ENCODE peak calls at places on chromosomes 16 and 17, in eight cellular contexts. One of them, this sample, is unnamed.

GRCh38 chr16:9148376-9149015 is 57.1 kb downstream of the HAPSTR1 start:
- DNase-seq in colonic mucosa: no peak
- DNase-seq in sigmoid colon: no peak
- DNase-seq in transverse colon: no peak
- DNase-seq in A549: no peak
- DNase-seq in fibroblast of mammary gland: no peak
- DNase-seq in BE2C: no peak
- DNase-seq in lung: no peak
- DNase-seq in this sample: no peak

GRCh38 chr16:67339453-67339852 is 12.8 kb downstream of the LRRC36 start:
- DNase-seq in sigmoid colon: no peak
- DNase-seq in A549: no peak
- DNase-seq in colonic mucosa: no peak
- DNase-seq in transverse colon: no peak
- DNase-seq in BE2C: no peak
- DNase-seq in fibroblast of mammary gland: peak
- DNase-seq in lung: no peak
- DNase-seq in this sample: peak

GRCh38 chr17:66548659-66549311 is 246.4 kb downstream of the PRKCA start:
- DNase-seq in lung: no peak
- DNase-seq in fibroblast of mammary gland: peak
- DNase-seq in colonic mucosa: no peak
- DNase-seq in sigmoid colon: no peak
- DNase-seq in BE2C: no peak
- DNase-seq in A549: no peak
- DNase-seq in transverse colon: no peak
- DNase-seq in this sample: no peak

GRCh38 chr17:50080827-50081226 is 14.3 kb upstream of the PDK2 start:
- DNase-seq in BE2C: no peak
- DNase-seq in lung: no peak
- DNase-seq in A549: no peak
- DNase-seq in colonic mucosa: no peak
- DNase-seq in transverse colon: peak
- DNase-seq in sigmoid colon: no peak
- DNase-seq in fibroblast of mammary gland: no peak
- DNase-seq in this sample: no peak

GRCh38 chr17:83078378-83079339 is 750 bp upstream of the METRNL start:
- DNase-seq in sigmoid colon: peak
- DNase-seq in fibroblast of mammary gland: no peak
- DNase-seq in colonic mucosa: peak
- DNase-seq in BE2C: no peak
- DNase-seq in transverse colon: no peak
- DNase-seq in lung: no peak
- DNase-seq in A549: no peak
- DNase-seq in this sample: no peak

GRCh38 chr16:51875834-51876725 is 670.9 kb downstream of the TOX3 start:
- DNase-seq in sigmoid colon: no peak
- DNase-seq in transverse colon: no peak
- DNase-seq in fibroblast of mammary gland: no peak
- DNase-seq in lung: no peak
- DNase-seq in BE2C: no peak
- DNase-seq in A549: no peak
- DNase-seq in colonic mucosa: no peak
- DNase-seq in this sample: no peak

GRCh38 chr17:18261146-18261515 is 669 bp downstream of the MIEF2 start:
- DNase-seq in colonic mucosa: peak
- DNase-seq in fibroblast of mammary gland: peak
- DNase-seq in lung: peak
- DNase-seq in sigmoid colon: peak
- DNase-seq in A549: peak
- DNase-seq in transverse colon: peak
- DNase-seq in BE2C: no peak
- DNase-seq in this sample: peak

GRCh38 chr17:78242024-78242742 is 10.8 kb downstream of the TMEM235 start:
- DNase-seq in sigmoid colon: no peak
- DNase-seq in BE2C: no peak
- DNase-seq in A549: no peak
- DNase-seq in fibroblast of mammary gland: no peak
- DNase-seq in colonic mucosa: no peak
- DNase-seq in transverse colon: no peak
- DNase-seq in lung: no peak
- DNase-seq in this sample: no peak

GRCh38 chr17:82458885-82459424 is 414 bp downstream of the NARF start:
- DNase-seq in BE2C: no peak
- DNase-seq in fibroblast of mammary gland: no peak
- DNase-seq in A549: no peak
- DNase-seq in sigmoid colon: peak
- DNase-seq in colonic mucosa: peak
- DNase-seq in transverse colon: peak
- DNase-seq in lung: no peak
- DNase-seq in this sample: peak

GRCh38 chr16:78362736-78363135 is 263.3 kb downstream of the WWOX start:
- DNase-seq in BE2C: no peak
- DNase-seq in transverse colon: no peak
- DNase-seq in A549: no peak
- DNase-seq in fibroblast of mammary gland: no peak
- DNase-seq in lung: no peak
- DNase-seq in sigmoid colon: no peak
- DNase-seq in colonic mucosa: no peak
- DNase-seq in this sample: no peak

GRCh38 chr17:17837380-17837821 is 615 bp upstream of the SREBF1 start:
- DNase-seq in BE2C: no peak
- DNase-seq in lung: peak
- DNase-seq in A549: peak
- DNase-seq in colonic mucosa: peak
- DNase-seq in sigmoid colon: peak
- DNase-seq in transverse colon: no peak
- DNase-seq in fibroblast of mammary gland: peak
- DNase-seq in this sample: peak

GRCh38 chr17:36849871-36850348 is 87.4 kb upstream of the LHX1 start:
- DNase-seq in transverse colon: no peak
- DNase-seq in sigmoid colon: no peak
- DNase-seq in A549: peak
- DNase-seq in lung: no peak
- DNase-seq in colonic mucosa: no peak
- DNase-seq in fibroblast of mammary gland: peak
- DNase-seq in BE2C: peak
- DNase-seq in this sample: peak

GRCh38 chr17:66466933-66467367 is 164.5 kb downstream of the PRKCA start:
- DNase-seq in lung: peak
- DNase-seq in fibroblast of mammary gland: peak
- DNase-seq in A549: peak
- DNase-seq in colonic mucosa: no peak
- DNase-seq in BE2C: no peak
- DNase-seq in sigmoid colon: peak
- DNase-seq in transverse colon: peak
- DNase-seq in this sample: peak

GRCh38 chr17:44628234-44629188 is 27.8 kb upstream of the MEIOC start:
- DNase-seq in transverse colon: no peak
- DNase-seq in BE2C: peak
- DNase-seq in lung: no peak
- DNase-seq in A549: no peak
- DNase-seq in fibroblast of mammary gland: no peak
- DNase-seq in sigmoid colon: no peak
- DNase-seq in colonic mucosa: peak
- DNase-seq in this sample: no peak

GRCh38 chr17:44627513-44627912 is 28.8 kb upstream of the MEIOC start:
- DNase-seq in A549: no peak
- DNase-seq in BE2C: no peak
- DNase-seq in sigmoid colon: no peak
- DNase-seq in transverse colon: no peak
- DNase-seq in lung: no peak
- DNase-seq in colonic mucosa: no peak
- DNase-seq in fibroblast of mammary gland: no peak
- DNase-seq in this sample: no peak

DNA sequence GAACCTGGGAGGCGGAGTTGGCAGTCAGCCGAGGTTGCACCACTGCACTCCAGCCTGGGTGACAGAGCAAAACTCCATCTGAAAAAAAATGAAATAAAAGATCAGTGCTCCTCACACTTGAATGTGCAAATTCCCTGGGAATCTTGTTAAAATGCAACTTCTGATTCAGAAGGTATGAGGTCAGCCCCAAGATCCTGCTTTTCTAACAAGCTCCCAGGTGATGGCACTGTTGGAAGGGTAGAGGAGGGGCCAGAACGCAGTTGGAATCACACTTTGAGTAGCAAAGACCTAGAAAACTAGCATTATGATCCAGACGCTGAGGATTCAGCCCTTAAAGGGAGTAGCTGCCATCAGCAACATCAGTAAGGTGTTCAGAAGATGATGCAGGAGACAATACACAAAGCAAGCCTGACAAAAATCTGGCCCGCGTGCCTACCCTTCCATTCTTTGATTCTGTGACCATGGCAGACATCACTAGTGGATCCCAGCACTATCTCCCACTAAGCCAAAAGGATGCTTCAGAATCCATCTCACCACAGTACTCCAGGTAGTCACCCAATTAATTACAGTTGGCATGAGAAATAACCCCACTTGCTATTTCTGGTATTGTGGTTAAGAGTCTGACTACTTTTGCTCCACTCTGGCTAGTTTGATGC is 33.1 kb upstream of the MEIOC start:
- DNase-seq in lung: no peak
- DNase-seq in colonic mucosa: no peak
- DNase-seq in fibroblast of mammary gland: no peak
- DNase-seq in transverse colon: no peak
- DNase-seq in A549: no peak
- DNase-seq in sigmoid colon: peak
- DNase-seq in BE2C: no peak
- DNase-seq in this sample: no peak
- TF ChIP-seq CTCF in lung: no peak
- TF ChIP-seq CTCF in colonic mucosa: no peak
- TF ChIP-seq CTCF in fibroblast of mammary gland: no peak
- TF ChIP-seq CTCF in transverse colon: no peak
- TF ChIP-seq CTCF in A549: peak
- TF ChIP-seq CTCF in sigmoid colon: no peak
- TF ChIP-seq CTCF in BE2C: peak
- TF ChIP-seq CTCF in this sample: no peak

GRCh38 chr16:48810436-48810802 is 200.4 kb upstream of the N4BP1 start:
- DNase-seq in colonic mucosa: no peak
- DNase-seq in transverse colon: no peak
- DNase-seq in lung: peak
- DNase-seq in fibroblast of mammary gland: no peak
- DNase-seq in BE2C: no peak
- DNase-seq in sigmoid colon: no peak
- DNase-seq in A549: no peak
- DNase-seq in this sample: no peak

GRCh38 chr16:48812856-48813255 is 202.9 kb upstream of the N4BP1 start:
- DNase-seq in colonic mucosa: no peak
- DNase-seq in transverse colon: no peak
- DNase-seq in fibroblast of mammary gland: no peak
- DNase-seq in sigmoid colon: no peak
- DNase-seq in lung: no peak
- DNase-seq in BE2C: no peak
- DNase-seq in A549: no peak
- DNase-seq in this sample: no peak

GRCh38 chr16:48811478-48811877 is 201.5 kb upstream of the N4BP1 start:
- DNase-seq in fibroblast of mammary gland: no peak
- DNase-seq in transverse colon: no peak
- DNase-seq in sigmoid colon: no peak
- DNase-seq in colonic mucosa: no peak
- DNase-seq in BE2C: no peak
- DNase-seq in A549: no peak
- DNase-seq in lung: peak
- DNase-seq in this sample: no peak

GRCh38 chr16:48813485-48813884 is 203.5 kb upstream of the N4BP1 start:
- DNase-seq in sigmoid colon: no peak
- DNase-seq in lung: peak
- DNase-seq in colonic mucosa: no peak
- DNase-seq in A549: no peak
- DNase-seq in fibroblast of mammary gland: no peak
- DNase-seq in transverse colon: no peak
- DNase-seq in BE2C: no peak
- DNase-seq in this sample: no peak

DNA sequence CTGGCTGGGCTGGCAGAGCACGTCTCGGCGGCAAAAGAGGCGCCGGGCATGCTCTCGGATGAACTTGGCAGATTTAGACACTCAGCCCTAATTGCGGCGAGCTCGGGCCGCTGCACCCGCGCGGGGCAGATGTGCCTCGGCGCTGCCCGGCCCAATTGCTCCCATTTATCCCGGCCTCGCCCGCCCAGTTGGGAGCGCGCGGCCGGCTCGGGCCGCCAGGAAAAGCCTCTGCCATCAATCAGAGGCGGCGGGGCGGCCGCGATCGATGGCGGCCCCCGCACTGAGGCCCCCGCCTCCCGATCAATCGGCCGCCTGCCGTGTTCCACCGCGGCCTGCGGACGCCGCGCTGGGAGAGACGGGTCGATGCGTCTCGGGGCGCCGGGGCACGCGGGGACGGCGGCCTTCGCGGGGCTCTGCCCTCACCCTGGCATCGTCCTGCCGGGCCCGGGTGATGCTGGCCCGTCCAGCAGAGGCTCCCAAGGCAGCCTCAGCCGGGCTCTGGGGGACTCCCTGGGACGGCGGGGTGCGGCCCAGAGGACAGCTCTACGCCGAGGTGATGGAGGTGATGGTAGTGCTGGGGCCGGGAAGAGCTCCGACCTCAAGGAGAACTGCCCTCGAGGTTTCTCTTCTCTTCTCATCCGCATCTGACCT is 200.9 kb upstream of the N4BP1 start:
- DNase-seq in colonic mucosa: no peak
- DNase-seq in transverse colon: no peak
- DNase-seq in BE2C: no peak
- DNase-seq in A549: no peak
- DNase-seq in fibroblast of mammary gland: no peak
- DNase-seq in sigmoid colon: no peak
- DNase-seq in lung: peak
- DNase-seq in this sample: no peak
- H3K4me3 ChIP-seq in colonic mucosa: no peak
- H3K4me3 ChIP-seq in transverse colon: no peak
- H3K4me3 ChIP-seq in BE2C: no peak
- H3K4me3 ChIP-seq in A549: no peak
- H3K4me3 ChIP-seq in fibroblast of mammary gland: no peak
- H3K4me3 ChIP-seq in sigmoid colon: peak
- H3K4me3 ChIP-seq in lung: no peak
- H3K4me3 ChIP-seq in this sample: no peak

GRCh38 chr17:45293413-45294211 is 23.2 kb downstream of the MAP3K14 start:
- DNase-seq in colonic mucosa: peak
- DNase-seq in fibroblast of mammary gland: peak
- DNase-seq in transverse colon: peak
- DNase-seq in BE2C: peak
- DNase-seq in lung: peak
- DNase-seq in sigmoid colon: peak
- DNase-seq in A549: peak
- DNase-seq in this sample: peak
- TF ChIP-seq CTCF in colonic mucosa: no peak
- TF ChIP-seq CTCF in fibroblast of mammary gland: peak
- TF ChIP-seq CTCF in transverse colon: no peak
- TF ChIP-seq CTCF in BE2C: peak
- TF ChIP-seq CTCF in lung: no peak
- TF ChIP-seq CTCF in sigmoid colon: no peak
- TF ChIP-seq CTCF in A549: peak
- TF ChIP-seq CTCF in this sample: peak

GRCh38 chr17:13024526-13025263 is 6.9 kb upstream of the ELAC2 start:
- DNase-seq in BE2C: peak
- DNase-seq in sigmoid colon: no peak
- DNase-seq in colonic mucosa: peak
- DNase-seq in A549: peak
- DNase-seq in fibroblast of mammary gland: peak
- DNase-seq in lung: peak
- DNase-seq in transverse colon: peak
- DNase-seq in this sample: peak
- H3K4me3 ChIP-seq in BE2C: peak
- H3K4me3 ChIP-seq in sigmoid colon: no peak
- H3K4me3 ChIP-seq in colonic mucosa: no peak
- H3K4me3 ChIP-seq in A549: peak
- H3K4me3 ChIP-seq in fibroblast of mammary gland: peak
- H3K4me3 ChIP-seq in lung: no peak
- H3K4me3 ChIP-seq in transverse colon: no peak
- H3K4me3 ChIP-seq in this sample: no peak

GRCh38 chr16:144797-145252 is 6.4 kb upstream of the NPRL3 start:
- DNase-seq in A549: no peak
- DNase-seq in transverse colon: no peak
- DNase-seq in sigmoid colon: no peak
- DNase-seq in colonic mucosa: no peak
- DNase-seq in fibroblast of mammary gland: no peak
- DNase-seq in lung: no peak
- DNase-seq in BE2C: no peak
- DNase-seq in this sample: no peak
- TF ChIP-seq CTCF in A549: no peak
- TF ChIP-seq CTCF in transverse colon: no peak
- TF ChIP-seq CTCF in sigmoid colon: no peak
- TF ChIP-seq CTCF in colonic mucosa: no peak
- TF ChIP-seq CTCF in fibroblast of mammary gland: no peak
- TF ChIP-seq CTCF in lung: no peak
- TF ChIP-seq CTCF in BE2C: no peak
- TF ChIP-seq CTCF in this sample: no peak

This sample was measured in cardiac fibroblast.